ENCODE peak calls at places on chromosomes 4 and X, in five cellular contexts. One of them, this sample, is unnamed.

GRCh38 chrX:112662559-112663427 is 16.9 kb downstream of the LHFPL1 start:
- DNase-seq in activated naive CD4-positive, alpha-beta T cell treated with Interleukin-2 at 50 U/mL for 16 hours: no peak
- DNase-seq in EL: no peak
- DNase-seq in BE2C: no peak
- DNase-seq in left cardiac atrium: no peak
- DNase-seq in this sample: no peak

GRCh38 chrX:33741807-33742206 is 390.3 kb downstream of the FAM47A start:
- DNase-seq in activated naive CD4-positive, alpha-beta T cell treated with Interleukin-2 at 50 U/mL for 16 hours: no peak
- DNase-seq in EL: no peak
- DNase-seq in BE2C: no peak
- DNase-seq in left cardiac atrium: no peak
- DNase-seq in this sample: peak

GRCh38 chrX:46803140-46803539 is 33.7 kb upstream of the RP2 start:
- DNase-seq in activated naive CD4-positive, alpha-beta T cell treated with Interleukin-2 at 50 U/mL for 16 hours: no peak
- DNase-seq in EL: no peak
- DNase-seq in BE2C: no peak
- DNase-seq in left cardiac atrium: no peak
- DNase-seq in this sample: no peak

GRCh38 chrX:13790206-13791131 is 26.4 kb downstream of the GPM6B start:
- DNase-seq in activated naive CD4-positive, alpha-beta T cell treated with Interleukin-2 at 50 U/mL for 16 hours: no peak
- DNase-seq in EL: no peak
- DNase-seq in BE2C: no peak
- DNase-seq in left cardiac atrium: no peak
- DNase-seq in this sample: no peak

GRCh38 chr4:139968831-139969230 is 185.2 kb downstream of the MAML3 start:
- DNase-seq in activated naive CD4-positive, alpha-beta T cell treated with Interleukin-2 at 50 U/mL for 16 hours: no peak
- DNase-seq in EL: no peak
- DNase-seq in BE2C: no peak
- DNase-seq in left cardiac atrium: no peak
- DNase-seq in this sample: no peak

GRCh38 chr4:54547299-54548097 is 110.3 kb upstream of the KIT start:
- DNase-seq in activated naive CD4-positive, alpha-beta T cell treated with Interleukin-2 at 50 U/mL for 16 hours: no peak
- DNase-seq in EL: no peak
- DNase-seq in BE2C: no peak
- DNase-seq in left cardiac atrium: no peak
- DNase-seq in this sample: no peak

GRCh38 chr4:143270266-143270838 is 66.3 kb upstream of the GAB1 start:
- DNase-seq in activated naive CD4-positive, alpha-beta T cell treated with Interleukin-2 at 50 U/mL for 16 hours: no peak
- DNase-seq in EL: no peak
- DNase-seq in BE2C: no peak
- DNase-seq in left cardiac atrium: no peak
- DNase-seq in this sample: no peak

GRCh38 chr4:25666031-25666630 is 10.5 kb downstream of the SLC34A2 start:
- DNase-seq in activated naive CD4-positive, alpha-beta T cell treated with Interleukin-2 at 50 U/mL for 16 hours: no peak
- DNase-seq in EL: no peak
- DNase-seq in BE2C: no peak
- DNase-seq in left cardiac atrium: no peak
- DNase-seq in this sample: no peak

GRCh38 chr4:89558147-89558546 is 250.5 kb upstream of the GPRIN3 start:
- DNase-seq in activated naive CD4-positive, alpha-beta T cell treated with Interleukin-2 at 50 U/mL for 16 hours: no peak
- DNase-seq in EL: no peak
- DNase-seq in BE2C: no peak
- DNase-seq in left cardiac atrium: no peak
- DNase-seq in this sample: no peak

GRCh38 chrX:63934791-63935190 is 149.8 kb upstream of the ARHGEF9 start:
- DNase-seq in activated naive CD4-positive, alpha-beta T cell treated with Interleukin-2 at 50 U/mL for 16 hours: no peak
- DNase-seq in EL: no peak
- DNase-seq in BE2C: no peak
- DNase-seq in left cardiac atrium: no peak
- DNase-seq in this sample: no peak

GRCh38 chrX:148517191-148517590 is 16.8 kb downstream of the AFF2 start:
- DNase-seq in activated naive CD4-positive, alpha-beta T cell treated with Interleukin-2 at 50 U/mL for 16 hours: no peak
- DNase-seq in EL: no peak
- DNase-seq in BE2C: no peak
- DNase-seq in left cardiac atrium: no peak
- DNase-seq in this sample: no peak

GRCh38 chrX:3962511-3963350 is 249.3 kb upstream of the PRKX start:
- DNase-seq in activated naive CD4-positive, alpha-beta T cell treated with Interleukin-2 at 50 U/mL for 16 hours: no peak
- DNase-seq in EL: peak
- DNase-seq in BE2C: no peak
- DNase-seq in left cardiac atrium: no peak
- DNase-seq in this sample: no peak

GRCh38 chr4:147003956-147004580 is 58.4 kb upstream of the TTC29 start:
- DNase-seq in activated naive CD4-positive, alpha-beta T cell treated with Interleukin-2 at 50 U/mL for 16 hours: no peak
- DNase-seq in EL: peak
- DNase-seq in BE2C: no peak
- DNase-seq in left cardiac atrium: no peak
- DNase-seq in this sample: no peak

GRCh38 chr4:148226341-148226740 is 215.9 kb downstream of the NR3C2 start:
- DNase-seq in activated naive CD4-positive, alpha-beta T cell treated with Interleukin-2 at 50 U/mL for 16 hours: no peak
- DNase-seq in EL: no peak
- DNase-seq in BE2C: no peak
- DNase-seq in left cardiac atrium: no peak
- DNase-seq in this sample: no peak

GRCh38 chr4:161799687-161800086 is 364.1 kb downstream of the FSTL5 start:
- DNase-seq in activated naive CD4-positive, alpha-beta T cell treated with Interleukin-2 at 50 U/mL for 16 hours: no peak
- DNase-seq in EL: no peak
- DNase-seq in BE2C: no peak
- DNase-seq in left cardiac atrium: no peak
- DNase-seq in this sample: no peak

GRCh38 chrX:97860206-97860605 is 976.5 kb downstream of the RPA4 start:
- DNase-seq in activated naive CD4-positive, alpha-beta T cell treated with Interleukin-2 at 50 U/mL for 16 hours: no peak
- DNase-seq in EL: peak
- DNase-seq in BE2C: no peak
- DNase-seq in left cardiac atrium: no peak
- DNase-seq in this sample: no peak

GRCh38 chrX:6227445-6227820 is 1.2 kb downstream of the NLGN4X start:
- DNase-seq in activated naive CD4-positive, alpha-beta T cell treated with Interleukin-2 at 50 U/mL for 16 hours: no peak
- DNase-seq in EL: no peak
- DNase-seq in BE2C: no peak
- DNase-seq in left cardiac atrium: no peak
- DNase-seq in this sample: no peak

GRCh38 chrX:82816572-82816971 is 691.5 kb upstream of the POU3F4 start:
- DNase-seq in activated naive CD4-positive, alpha-beta T cell treated with Interleukin-2 at 50 U/mL for 16 hours: no peak
- DNase-seq in EL: no peak
- DNase-seq in BE2C: no peak
- DNase-seq in left cardiac atrium: no peak
- DNase-seq in this sample: no peak

GRCh38 chr4:2833671-2834000 is 10.0 kb upstream of the ADD1 start:
- DNase-seq in activated naive CD4-positive, alpha-beta T cell treated with Interleukin-2 at 50 U/mL for 16 hours: no peak
- DNase-seq in EL: no peak
- DNase-seq in BE2C: no peak
- DNase-seq in left cardiac atrium: no peak
- DNase-seq in this sample: no peak

GRCh38 chrX:152900937-152901445 is 3.1 kb downstream of the ZNF185 start:
- DNase-seq in activated naive CD4-positive, alpha-beta T cell treated with Interleukin-2 at 50 U/mL for 16 hours: no peak
- DNase-seq in EL: no peak
- DNase-seq in BE2C: no peak
- DNase-seq in left cardiac atrium: no peak
- DNase-seq in this sample: no peak

GRCh38 chr4:1987721-1988326 is 20.9 kb downstream of the NELFA start:
- DNase-seq in activated naive CD4-positive, alpha-beta T cell treated with Interleukin-2 at 50 U/mL for 16 hours: no peak
- DNase-seq in EL: no peak
- DNase-seq in BE2C: no peak
- DNase-seq in left cardiac atrium: no peak
- DNase-seq in this sample: no peak

GRCh38 chr4:164890691-164891090 is 13.7 kb downstream of the APELA start:
- DNase-seq in activated naive CD4-positive, alpha-beta T cell treated with Interleukin-2 at 50 U/mL for 16 hours: no peak
- DNase-seq in EL: no peak
- DNase-seq in BE2C: no peak
- DNase-seq in left cardiac atrium: no peak
- DNase-seq in this sample: no peak

GRCh38 chr4:60683953-60684352 is 516.2 kb upstream of the ADGRL3 start:
- DNase-seq in activated naive CD4-positive, alpha-beta T cell treated with Interleukin-2 at 50 U/mL for 16 hours: no peak
- DNase-seq in EL: peak
- DNase-seq in BE2C: no peak
- DNase-seq in left cardiac atrium: no peak
- DNase-seq in this sample: no peak

GRCh38 chr4:823093-823760 is 2.7 kb downstream of the CPLX1 start:
- DNase-seq in activated naive CD4-positive, alpha-beta T cell treated with Interleukin-2 at 50 U/mL for 16 hours: no peak
- DNase-seq in EL: no peak
- DNase-seq in BE2C: peak
- DNase-seq in left cardiac atrium: no peak
- DNase-seq in this sample: peak

GRCh38 chr4:185113340-185113739 is 29.7 kb upstream of the SLC25A4 start:
- DNase-seq in activated naive CD4-positive, alpha-beta T cell treated with Interleukin-2 at 50 U/mL for 16 hours: no peak
- DNase-seq in EL: peak
- DNase-seq in BE2C: no peak
- DNase-seq in left cardiac atrium: no peak
- DNase-seq in this sample: no peak

GRCh38 chrX:135697614-135698013 is 15.8 kb upstream of the CT45A1 start:
- DNase-seq in activated naive CD4-positive, alpha-beta T cell treated with Interleukin-2 at 50 U/mL for 16 hours: no peak
- DNase-seq in EL: no peak
- DNase-seq in BE2C: no peak
- DNase-seq in left cardiac atrium: no peak
- DNase-seq in this sample: peak

GRCh38 chr4:88054909-88055308 is 47.5 kb downstream of the PKD2 start:
- DNase-seq in activated naive CD4-positive, alpha-beta T cell treated with Interleukin-2 at 50 U/mL for 16 hours: no peak
- DNase-seq in EL: peak
- DNase-seq in BE2C: peak
- DNase-seq in left cardiac atrium: no peak
- DNase-seq in this sample: peak

GRCh38 chrX:129576539-129576938 is 36.5 kb downstream of the OCRL start:
- DNase-seq in activated naive CD4-positive, alpha-beta T cell treated with Interleukin-2 at 50 U/mL for 16 hours: no peak
- DNase-seq in EL: no peak
- DNase-seq in BE2C: no peak
- DNase-seq in left cardiac atrium: no peak
- DNase-seq in this sample: no peak

GRCh38 chr4:186726440-186727148 is 2.9 kb upstream of the FAT1 start:
- DNase-seq in activated naive CD4-positive, alpha-beta T cell treated with Interleukin-2 at 50 U/mL for 16 hours: no peak
- DNase-seq in EL: peak
- DNase-seq in BE2C: peak
- DNase-seq in left cardiac atrium: peak
- DNase-seq in this sample: peak

This sample was measured in SJCRH30.